ENCODE peak calls at places on chromosomes 11 and 22, in six cellular contexts. X, U, Z, L, F and A are unnamed samples.

GRCh38 chr11:126444072-126444471 is 88.6 kb downstream of the ST3GAL4 start:
- DNase-seq in F (no peak), Z (no peak), U (no peak), L (no peak), X (no peak), A (no peak)

GRCh38 chr11:132137289-132137980 is 767.0 kb downstream of the NTM start:
- DNase-seq in F (no peak), Z (no peak), L (no peak), U (no peak), X (no peak), A (no peak)

GRCh38 chr11:69449320-69450063 is 32.0 kb upstream of the LINC01488 start:
- DNase-seq in L (no peak), X (peak; percentile 25), Z (peak; percentile 37), U (no peak), F (peak; percentile 69), A (no peak)

GRCh38 chr11:3111919-3112690 is 53.0 kb downstream of the OSBPL5 start:
- DNase-seq in L (no peak), F (no peak), X (no peak), U (no peak), Z (no peak), A (no peak)

GRCh38 chr22:42369250-42370041 is 62.8 kb downstream of the NFAM1 start:
- DNase-seq in U (peak; percentile 92), L (peak; percentile 43), Z (peak; percentile 77), X (peak; percentile 71), F (peak; percentile 82), A (no peak)

GRCh38 chr11:79052539-79052938 is 388.3 kb downstream of the TENM4 start:
- DNase-seq in F (no peak), Z (no peak), L (no peak), X (no peak), U (no peak), A (no peak)

GRCh38 chr11:78449866-78450265 is 32.2 kb upstream of the GAB2 start:
- DNase-seq in X (no peak), F (peak; percentile 53), L (no peak), Z (no peak), U (no peak), A (no peak)

GRCh38 chr22:20549232-20549841 is 41.9 kb downstream of the MED15 start:
- DNase-seq in F (no peak), U (no peak), L (no peak), X (no peak), Z (no peak), A (no peak)

GRCh38 chr11:5626191-5626590 is 1.4 kb downstream of the TRIM34 start:
- DNase-seq in F (peak; percentile 23), X (no peak), U (no peak), L (no peak), Z (no peak), A (no peak)

GRCh38 chr11:67468835-67469811 is at the start of gene TMEM134:
- DNase-seq in X (peak; percentile 76), U (peak; percentile 94), F (peak; percentile 87), L (peak; percentile 52), Z (peak; percentile 95), A (no peak)

GRCh38 chr11:131486100-131486499 is 115.7 kb downstream of the NTM start:
- DNase-seq in U (no peak), X (peak; percentile 57), L (no peak), F (peak; percentile 16), Z (no peak), A (no peak)

GRCh38 chr11:47981667-47982404 is 1.5 kb downstream of the PTPRJ start:
- DNase-seq in X (no peak), F (no peak), L (no peak), Z (no peak), U (no peak), A (no peak)

GRCh38 chr11:57409321-57410100 is 17.4 kb downstream of the SLC43A3 start:
- DNase-seq in X (no peak), F (no peak), U (no peak), L (no peak), Z (no peak), A (no peak)

GRCh38 chr11:44993971-44994705 is 43.5 kb upstream of the TP53I11 start:
- DNase-seq in X (no peak), F (no peak), L (no peak), Z (no peak), U (no peak), A (no peak)

GRCh38 chr11:20097319-20098221 is 62.7 kb downstream of the DBX1 start:
- DNase-seq in U (no peak), F (peak; percentile 77), X (peak; percentile 33), L (peak; percentile 83), Z (no peak), A (no peak)

GRCh38 chr11:607020-607780 is 8.6 kb downstream of the IRF7 start:
- DNase-seq in X (no peak), F (no peak), Z (no peak), L (no peak), U (no peak), A (no peak)

GRCh38 chr22:25702046-25702445 is 39.9 kb upstream of the MYO18B start:
- DNase-seq in Z (no peak), L (no peak), X (no peak), F (no peak), U (no peak), A (no peak)